ENCODE peak calls at places on chromosomes 7 and 10, in ten cellular contexts. S, M, F, Q, Y, Z, U, K, O and E are unnamed samples. For H3K4me1, the result is how much of the 10 kb centered on the place peaks cover.

GRCh38 chr10:86205761-86206145 is 160.8 kb downstream of the GRID1 start:
- DNase-seq in Z (no peak), K (no peak), U (no peak), O (no peak), Q (no peak), F (no peak), M (no peak), Y (no peak), S (no peak), E (no peak)

GRCh38 chr10:71457908-71458307 is 61.2 kb downstream of the CDH23 start:
- DNase-seq in U (no peak), S (no peak), M (no peak), F (no peak), Q (no peak), O (no peak), Y (no peak), K (no peak), Z (no peak), E (no peak)

GRCh38 chr10:74067373-74068370 is 69.8 kb downstream of the VCL start:
- DNase-seq in U (no peak), Y (no peak), O (no peak), F (peak), Q (no peak), M (no peak), S (no peak), Z (no peak), K (no peak), E (no peak)

GRCh38 chr7:50826371-50827172 is 43.9 kb upstream of the GRB10 start:
- DNase-seq in Q (no peak), Z (no peak), S (no peak), U (no peak), M (no peak), K (no peak), O (no peak), F (peak), Y (no peak), E (peak)

GRCh38 chr10:122282909-122283308 is 11.8 kb downstream of the BTBD16 start:
- DNase-seq in M (no peak), F (no peak), Z (peak), Y (no peak), O (no peak), Q (no peak), S (no peak), U (no peak), K (no peak), E (peak)

GRCh38 chr10:93612237-93612636 is at the start of gene PDE6C:
- DNase-seq in Q (no peak), Z (no peak), O (no peak), F (no peak), M (no peak), S (no peak), Y (no peak), U (no peak), K (no peak), E (no peak)

GRCh38 chr10:79413196-79413595 is 32.2 kb downstream of the ZCCHC24 start:
- DNase-seq in F (peak), Z (no peak), Q (peak), Y (peak), S (no peak), O (no peak), M (peak), U (no peak), K (no peak), E (no peak)

GRCh38 chr7:48298779-48299178 is 127.5 kb downstream of the ABCA13 start:
- DNase-seq in U (no peak), F (peak), Z (no peak), M (no peak), S (no peak), K (no peak), Q (no peak), Y (no peak), O (no peak), E (no peak)

GRCh38 chr7:17056491-17057142 is 174.8 kb upstream of the AGR3 start:
- DNase-seq in U (no peak), Y (no peak), M (no peak), Q (no peak), K (no peak), F (peak), Z (no peak), S (no peak), O (no peak), E (no peak)

GRCh38 chr10:55410415-55410885 is 609.4 kb upstream of the PCDH15 start:
- DNase-seq in Z (peak), S (peak), U (no peak), M (no peak), Y (peak), O (no peak), F (peak), K (peak), Q (no peak), E (no peak)

GRCh38 chr7:95886501-95887090 is 114.2 kb downstream of the DYNC1I1 start:
- DNase-seq in S (no peak), O (no peak), Q (no peak), K (no peak), U (no peak), M (no peak), Z (no peak), F (peak), Y (no peak), E (no peak)

GRCh38 chr10:17134737-17135260 is 5.2 kb upstream of the CUBN start:
- DNase-seq in K (no peak), O (no peak), Z (no peak), M (no peak), S (no peak), F (peak), Y (no peak), Q (no peak), U (no peak), E (no peak)

GRCh38 chr10:100008708-100009282 is 952 bp downstream of the DNMBP start:
- DNase-seq in Y (no peak), U (no peak), S (no peak), M (no peak), Z (no peak), K (no peak), O (no peak), Q (no peak), F (peak), E (no peak)

GRCh38 chr10:117578999-117579590 is 36.5 kb downstream of the EMX2 start:
- DNase-seq in O (no peak), U (no peak), M (no peak), K (no peak), F (no peak), S (no peak), Z (no peak), Q (no peak), Y (no peak), E (no peak)

GRCh38 chr10:51685768-51686167 is 13.6 kb downstream of the CSTF2T start:
- DNase-seq in Y (no peak), Z (no peak), O (no peak), U (no peak), M (no peak), Q (no peak), F (peak), S (no peak), K (no peak), E (no peak)

GRCh38 chr7:131948434-131949053 is 392.1 kb upstream of the PODXL start:
- DNase-seq in Z (peak), F (peak), Q (no peak), U (no peak), Y (no peak), S (peak), M (no peak), O (no peak), K (no peak), E (peak)

GRCh38 chr10:13100349-13101294 is 659 bp downstream of the OPTN start:
- DNase-seq in S (no peak), Y (peak), U (no peak), Z (peak), M (no peak), O (no peak), Q (peak), F (peak), K (no peak), E (no peak)

GRCh38 chr10:46525177-46525823 is 31.2 kb downstream of the GPRIN2 start:
- DNase-seq in S (no peak), M (peak), U (no peak), Z (peak), K (no peak), F (peak), Y (peak), O (no peak), Q (no peak), E (no peak)

GRCh38 chr7:55065511-55066229 is 46.9 kb downstream of the EGFR start:
- DNase-seq in U (no peak), F (peak), Q (no peak), Y (no peak), Z (peak), K (no peak), M (no peak), O (no peak), S (no peak), E (no peak)

GRCh38 chr7:83547526-83547925 is 101.4 kb downstream of the SEMA3E start:
- DNase-seq in Q (peak), Y (no peak), K (no peak), S (no peak), F (peak), U (no peak), O (no peak), Z (no peak), M (no peak), E (no peak)

GRCh38 chr7:137975768-137976167 is 26.1 kb downstream of the CREB3L2 start:
- DNase-seq in Y (no peak), K (peak), S (peak), Q (no peak), F (no peak), U (no peak), M (no peak), Z (no peak), O (no peak), E (no peak)

GRCh38 chr10:80767940-80768339 is 230.2 kb downstream of the SH2D4B start:
- DNase-seq in K (no peak), U (no peak), O (no peak), Z (no peak), Q (no peak), M (no peak), F (no peak), S (no peak), Y (no peak), E (no peak)

GRCh38 chr10:11871470-11871869 is 48.3 kb downstream of the PROSER2 start:
- DNase-seq in M (no peak), F (no peak), O (no peak), Z (no peak), K (no peak), Q (no peak), S (no peak), Y (peak), U (no peak), E (no peak)

GRCh38 chr10:84012831-84013458 is 126.4 kb upstream of the GHITM start:
- DNase-seq in Y (no peak), O (no peak), Q (no peak), U (no peak), S (no peak), K (no peak), F (no peak), M (no peak), Z (no peak), E (no peak)

GRCh38 chr7:4257390-4258111 is 424.5 kb upstream of the FOXK1 start:
- DNase-seq in M (no peak), U (no peak), Y (no peak), F (no peak), S (peak), Q (peak), Z (peak), O (no peak), K (no peak), E (no peak)

GRCh38 chr7:51133992-51134391 is 182.6 kb downstream of the COBL start:
- DNase-seq in O (no peak), F (no peak), K (no peak), M (no peak), Q (no peak), U (no peak), Y (no peak), Z (no peak), S (no peak), E (no peak)

GRCh38 chr7:5514440-5515035 is 90.9 kb upstream of the TNRC18 start:
- DNase-seq in Q (no peak), Z (peak), K (no peak), U (no peak), S (no peak), M (no peak), O (no peak), Y (no peak), F (peak), E (no peak)

GRCh38 chr10:20233423-20233822 is 417.2 kb downstream of the PLXDC2 start:
- DNase-seq in O (no peak), Z (no peak), M (no peak), U (no peak), Y (no peak), Q (no peak), F (no peak), K (no peak), S (no peak), E (no peak)

GRCh38 chr10:83677795-83678194 is 461.5 kb upstream of the GHITM start:
- DNase-seq in Q (no peak), M (no peak), F (no peak), S (no peak), K (no peak), O (no peak), U (no peak), Y (no peak), Z (peak), E (no peak)

GRCh38 chr7:29844614-29845013 is 38.3 kb downstream of the WIPF3 start:
- DNase-seq in O (no peak), F (no peak), Q (no peak), U (no peak), Y (no peak), Z (no peak), S (no peak), M (no peak), K (no peak), E (no peak)

GRCh38 chr7:111827863-111828504 is 265.7 kb upstream of the IMMP2L start:
- DNase-seq in O (no peak), F (peak), Y (no peak), S (no peak), Z (no peak), Q (no peak), K (no peak), M (no peak), U (no peak), E (no peak)

GRCh38 chr10:51266496-51266895 is 192.2 kb downstream of the PRKG1 start:
- DNase-seq in Q (no peak), K (no peak), F (no peak), O (no peak), U (no peak), Y (no peak), S (no peak), M (no peak), Z (no peak), E (no peak)

GRCh38 chr10:120314426-120314825 is 142.6 kb upstream of the PLPP4 start:
- DNase-seq in O (no peak), S (no peak), F (no peak), Z (no peak), U (no peak), K (no peak), Y (no peak), M (no peak), Q (no peak), E (no peak)

GRCh38 chr7:50663396-50664102 is 98.3 kb upstream of the DDC start:
- DNase-seq in K (no peak), M (no peak), Y (no peak), U (no peak), Q (no peak), Z (no peak), O (no peak), S (no peak), F (no peak), E (no peak)

DNA sequence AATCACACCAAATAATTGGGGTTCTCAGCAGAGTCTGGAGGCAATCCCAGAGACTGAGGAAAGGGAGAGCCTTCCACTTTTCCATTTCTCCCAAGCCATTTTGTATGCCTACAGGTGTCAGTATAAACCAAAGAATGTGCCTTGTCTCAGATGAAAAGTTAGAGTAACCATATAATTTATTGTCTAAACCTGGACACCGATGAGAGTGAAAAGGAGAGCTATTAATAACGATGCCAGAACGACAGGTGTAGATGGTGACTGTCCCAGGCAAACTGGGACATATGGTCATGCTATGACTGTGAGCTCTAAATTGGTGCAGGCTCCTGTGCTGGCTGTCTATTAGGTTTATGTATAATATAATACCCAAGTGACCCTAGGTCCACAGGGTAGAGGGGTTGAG is 219.6 kb downstream of the ARHGAP12 start:
- DNase-seq in K (no peak), Z (no peak), F (peak), Q (no peak), S (no peak), O (no peak), U (no peak), Y (peak), M (no peak), E (no peak)
- H3K4me1 ChIP-seq in K (under half), Z (under half), F (under half), Q (under half), S (under half), O (under half), U (under half), Y (under half), M (under half), E (under half)

GRCh38 chr7:153543232-153543631 is 509.0 kb upstream of the DPP6 start:
- DNase-seq in K (no peak), Z (no peak), M (no peak), Y (no peak), U (no peak), O (no peak), Q (no peak), F (no peak), S (no peak), E (no peak)

GRCh38 chr7:153537271-153537670 is 514.9 kb upstream of the DPP6 start:
- DNase-seq in M (no peak), O (no peak), Q (no peak), Z (no peak), F (no peak), Y (no peak), U (no peak), K (no peak), S (no peak), E (no peak)

DNA sequence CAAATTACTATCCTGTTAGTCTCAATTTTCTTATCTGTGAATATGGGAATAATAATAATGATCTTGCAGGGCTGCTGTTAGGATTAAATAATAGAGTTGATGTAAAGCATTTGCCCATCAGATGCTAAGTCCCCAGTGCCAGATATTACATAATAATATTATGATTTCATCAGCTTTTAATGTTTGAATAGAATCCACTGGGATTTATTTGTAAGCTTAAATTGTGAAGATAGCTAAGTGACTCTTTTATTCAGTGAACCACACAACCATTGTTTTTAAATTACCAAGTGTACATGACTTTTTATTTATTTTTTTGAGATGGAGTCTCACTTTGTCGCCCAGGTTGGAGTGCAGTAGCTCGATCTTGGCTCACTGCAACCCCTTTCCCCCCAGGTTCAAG is 510.3 kb upstream of the DPP6 start:
- DNase-seq in K (no peak), M (no peak), Y (no peak), Z (no peak), U (no peak), F (no peak), S (no peak), O (no peak), Q (no peak), E (no peak)
- TF ChIP-seq CTCF in K (no peak), M (no peak), Y (no peak), Z (no peak), U (no peak), F (no peak), S (no peak), O (no peak), Q (no peak), E (no peak)

DNA sequence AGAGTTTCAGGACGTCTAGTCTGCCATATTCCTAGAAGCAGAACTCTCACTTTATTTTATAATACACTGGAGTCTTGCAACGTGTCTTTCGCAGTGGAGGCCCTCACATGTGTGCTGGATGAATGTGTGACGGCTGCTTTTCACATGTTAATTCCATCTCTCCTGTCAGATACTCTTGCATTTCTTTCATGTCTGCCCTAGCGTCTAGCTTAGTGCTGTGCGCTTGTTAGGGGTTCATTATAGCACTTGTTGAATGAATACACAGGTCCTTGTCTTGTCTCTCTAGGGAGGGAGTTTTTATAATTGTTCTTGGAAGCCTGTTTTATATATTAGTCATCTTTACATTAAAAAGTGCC is 94.4 kb downstream of the MAP3K8 start:
- DNase-seq in Y (no peak), F (no peak), K (no peak), U (no peak), O (no peak), Z (no peak), M (no peak), Q (no peak), S (no peak), E (no peak)
- H3K4me1 ChIP-seq in Y (under half), F (under half), K (under half), U (under half), O (under half), Z (under half), M (under half), Q (under half), S (under half), E (under half)

DNA sequence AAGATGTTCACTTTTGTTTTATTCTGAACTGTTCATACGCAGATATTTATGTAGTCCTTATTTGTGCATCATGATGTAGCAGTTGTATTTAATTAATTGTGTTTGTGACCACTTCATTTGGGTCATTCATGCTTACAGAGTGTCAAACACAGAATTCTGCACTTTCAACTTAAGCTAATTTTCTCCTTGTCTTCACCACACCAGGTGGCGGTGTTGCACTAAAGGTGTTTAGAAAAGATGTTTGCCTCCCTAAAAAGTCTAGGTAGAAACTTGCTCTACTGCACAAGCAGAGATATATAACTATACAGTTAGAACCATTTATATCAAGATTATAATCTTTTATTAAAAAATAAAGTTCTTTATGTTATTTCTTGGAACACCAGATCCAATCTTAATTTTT is 1.3 kb upstream of the TAS2R38 start:
- DNase-seq in S (no peak), Q (no peak), K (no peak), U (no peak), M (no peak), F (peak), Y (no peak), Z (peak), O (no peak), E (no peak)
- TF ChIP-seq CTCF in S (no peak), Q (peak), K (no peak), U (no peak), M (no peak), F (peak), Y (no peak), Z (peak), O (no peak), E (peak)